ENCODE peak calls at places on chromosomes 4 and X, in five cellular contexts. R, L, S, Q and D are unnamed samples.

GRCh38 chrX:43808231-43808630 is 74.0 kb downstream of the MAOB start:
- DNase-seq in R (no peak), L (no peak), S (no peak), Q (no peak), D (no peak)

GRCh38 chr4:41541697-41542096 is 3.7 kb downstream of the LIMCH1 start:
- DNase-seq in R (peak; percentile 33), L (peak; percentile 48), S (no peak), Q (no peak), D (no peak)

GRCh38 chr4:127055349-127055748 is 577.4 kb upstream of the INTU start:
- DNase-seq in R (peak; percentile 6), L (no peak), S (no peak), Q (peak; percentile 31), D (peak; percentile 65)

GRCh38 chrX:153511784-153512500 is 5.5 kb upstream of the ATP2B3 start:
- DNase-seq in R (no peak), L (no peak), S (no peak), Q (no peak), D (no peak)

GRCh38 chrX:115268421-115268820 is 21.1 kb upstream of the LUZP4 start:
- DNase-seq in R (peak; percentile 7), L (no peak), S (peak; percentile 13), Q (peak; percentile 43), D (no peak)

GRCh38 chr4:3829954-3830773 is 64.0 kb downstream of the ADRA2C start:
- DNase-seq in R (no peak), L (no peak), S (no peak), Q (no peak), D (no peak)

GRCh38 chrX:20067709-20068315 is 48.9 kb downstream of the MAP7D2 start:
- DNase-seq in R (peak; percentile 90), L (peak; percentile 79), S (peak; percentile 23), Q (peak; percentile 74), D (peak; percentile 83)

GRCh38 chr4:37008199-37008598 is 236.3 kb upstream of the NWD2 start:
- DNase-seq in R (no peak), L (no peak), S (no peak), Q (peak; percentile 91), D (no peak)

GRCh38 chr4:10611673-10612072 is 72.9 kb downstream of the CLNK start:
- DNase-seq in R (peak; percentile 88), L (peak; percentile 94), S (peak; percentile 65), Q (peak; percentile 88), D (peak; percentile 73)

GRCh38 chr4:2812985-2813384 is 20.1 kb downstream of the SH3BP2 start:
- DNase-seq in R (peak; percentile 36), L (no peak), S (no peak), Q (no peak), D (no peak)

GRCh38 chr4:102139132-102139573 is 206.1 kb downstream of the SLC39A8 start:
- DNase-seq in R (peak; percentile 47), L (peak; percentile 21), S (peak; percentile 23), Q (peak; percentile 92), D (peak; percentile 89)

GRCh38 chr4:21593268-21594002 is 355.1 kb downstream of the KCNIP4 start:
- DNase-seq in R (peak; percentile 45), L (no peak), S (no peak), Q (no peak), D (no peak)

GRCh38 chr4:173253561-173253960 is 80.6 kb downstream of the HMGB2 start:
- DNase-seq in R (no peak), L (no peak), S (no peak), Q (no peak), D (no peak)

GRCh38 chr4:10003666-10004065 is 17.6 kb downstream of the SLC2A9 start:
- DNase-seq in R (no peak), L (no peak), S (no peak), Q (no peak), D (peak; percentile 90)

GRCh38 chr4:1541449-1542225 is 135.4 kb upstream of the NKX1-1 start:
- DNase-seq in R (no peak), L (no peak), S (no peak), Q (peak; percentile 53), D (no peak)

GRCh38 chr4:97238956-97239698 is 904.1 kb downstream of the STPG2 start:
- DNase-seq in R (no peak), L (no peak), S (no peak), Q (no peak), D (no peak)

GRCh38 chr4:73315091-73315490 is 56.5 kb upstream of the ANKRD17 start:
- DNase-seq in R (peak; percentile 80), L (no peak), S (no peak), Q (peak; percentile 16), D (peak; percentile 8)

GRCh38 chr4:47483722-47484121 is 1.4 kb upstream of the ATP10D start:
- DNase-seq in R (peak; percentile 58), L (no peak), S (no peak), Q (no peak), D (no peak)

GRCh38 chr4:114588305-114588704 is 10.3 kb upstream of the UGT8 start:
- DNase-seq in R (no peak), L (no peak), S (no peak), Q (no peak), D (no peak)

GRCh38 chrX:2710496-2710895 is 19.4 kb downstream of the CD99 start:
- DNase-seq in R (peak; percentile 67), L (no peak), S (no peak), Q (peak; percentile 74), D (peak; percentile 97)

GRCh38 chrX:129792586-129793291 is 13.0 kb downstream of the SASH3 start:
- DNase-seq in R (no peak), L (no peak), S (no peak), Q (no peak), D (no peak)

GRCh38 chr4:26220704-26221103 is 100.1 kb upstream of the RBPJ start:
- DNase-seq in R (peak; percentile 80), L (peak; percentile 37), S (no peak), Q (peak; percentile 79), D (no peak)

GRCh38 chrX:155334486-155335316 is at the start of gene CLIC2:
- DNase-seq in R (peak; percentile 69), L (peak; percentile 67), S (no peak), Q (peak; percentile 21), D (peak; percentile 20)

GRCh38 chr4:138522366-138522765 is 280.2 kb upstream of the SLC7A11 start:
- DNase-seq in R (peak; percentile 56), L (peak; percentile 29), S (peak; percentile 6), Q (peak; percentile 61), D (peak; percentile 30)

GRCh38 chr4:186037692-186038658 is 31.0 kb upstream of the TLR3 start:
- DNase-seq in R (peak; percentile 69), L (peak; percentile 73), S (peak; percentile 79), Q (peak; percentile 80), D (peak; percentile 48)

GRCh38 chr4:25564836-25565235 is 90.8 kb upstream of the SLC34A2 start:
- DNase-seq in R (no peak), L (no peak), S (no peak), Q (no peak), D (no peak)

GRCh38 chr4:100041646-100042045 is 91.6 kb upstream of the H2AZ1 start:
- DNase-seq in R (peak; percentile 44), L (no peak), S (no peak), Q (peak; percentile 15), D (peak; percentile 12)

GRCh38 chr4:166293551-166293950 is 420.5 kb downstream of the TLL1 start:
- DNase-seq in R (no peak), L (no peak), S (no peak), Q (peak; percentile 28), D (no peak)

GRCh38 chr4:127251423-127251822 is 381.3 kb upstream of the INTU start:
- DNase-seq in R (peak; percentile 63), L (peak; percentile 66), S (no peak), Q (peak; percentile 2), D (peak; percentile 51)

GRCh38 chrX:135003876-135004623 is 13.3 kb downstream of the SMIM10 start:
- DNase-seq in R (peak; percentile 93), L (peak; percentile 87), S (peak; percentile 74), Q (peak; percentile 93), D (peak; percentile 81)

GRCh38 chr4:109589605-109590004 is 29.6 kb downstream of the MCUB start:
- DNase-seq in R (no peak), L (peak; percentile 11), S (no peak), Q (no peak), D (no peak)

GRCh38 chr4:83308672-83309071 is 24.1 kb upstream of the COQ2 start:
- DNase-seq in R (no peak), L (no peak), S (no peak), Q (no peak), D (no peak)

GRCh38 chr4:139556735-139557505 is 901 bp upstream of the SETD7 start:
- DNase-seq in R (peak; percentile 63), L (peak; percentile 58), S (no peak), Q (peak; percentile 42), D (peak; percentile 37)

GRCh38 chrX:54786972-54787371 is 11.1 kb downstream of the ITIH6 start:
- DNase-seq in R (no peak), L (no peak), S (no peak), Q (peak; percentile 53), D (peak; percentile 19)

DNA sequence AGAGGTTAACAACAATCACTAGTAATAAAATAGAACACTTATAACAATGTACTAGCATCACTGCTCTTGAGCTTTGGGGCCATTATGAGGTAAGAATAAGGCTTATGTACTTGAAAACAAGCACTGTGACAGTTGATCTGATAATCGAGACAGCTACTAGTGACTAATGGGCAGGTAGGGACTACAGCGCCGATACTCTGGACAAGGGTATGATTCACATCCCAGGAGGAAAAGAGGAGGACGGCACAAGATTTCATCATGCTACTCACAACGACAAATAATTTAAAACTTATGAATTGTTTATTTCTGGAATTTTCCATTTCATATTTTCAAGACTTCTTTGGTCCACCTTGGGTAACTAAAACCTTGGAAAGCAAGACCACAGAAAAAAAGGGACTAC is 62.3 kb downstream of the FAM184B start:
- DNase-seq in R (no peak), L (no peak), S (no peak), Q (peak; percentile 66), D (peak; percentile 87)
- H2AFZ ChIP-seq in R (no peak overlapping the region), L (no peak overlapping the region), S (no peak overlapping the region), Q (no peak overlapping the region), D (peak overlapping the region; percentile 47)

DNA sequence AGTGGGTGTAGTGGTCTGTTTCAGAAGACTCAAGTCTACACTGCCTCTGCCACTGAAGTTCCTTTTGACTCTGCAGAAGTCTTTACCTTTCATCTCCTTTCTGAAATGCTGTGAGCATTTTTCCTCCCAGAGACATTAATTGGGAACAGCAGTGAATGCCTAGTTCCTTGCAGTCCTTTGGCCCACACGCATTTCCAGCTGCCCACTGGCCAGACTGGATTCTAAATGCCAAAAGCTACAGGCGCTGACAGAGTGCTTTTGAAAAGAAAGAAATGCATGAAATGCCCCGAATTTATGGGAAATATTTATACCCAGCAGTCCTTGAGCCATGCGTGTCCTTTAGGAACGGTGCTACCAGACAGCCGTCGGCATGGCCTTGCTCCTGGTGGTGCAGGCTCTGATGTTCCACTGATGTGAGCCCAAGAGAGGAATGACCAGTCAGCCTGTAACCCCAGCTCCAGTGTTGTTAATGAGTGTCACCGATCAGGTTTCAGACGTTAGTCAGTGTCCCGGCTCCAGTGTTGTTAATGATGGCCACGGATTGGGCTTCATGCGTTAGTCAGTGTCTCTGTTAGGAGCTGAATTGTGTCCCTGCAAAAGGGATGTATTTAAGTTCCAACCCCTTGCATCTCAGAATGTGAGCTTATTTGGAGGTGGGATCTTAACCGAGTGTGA is 132.6 kb downstream of the TBL1X start:
- DNase-seq in R (peak; percentile 73), L (no peak), S (no peak), Q (no peak), D (no peak)
- H3K4me2 ChIP-seq in R (no peak overlapping the region), L (no peak overlapping the region), S (no peak overlapping the region), Q (no peak overlapping the region), D (no peak overlapping the region)

GRCh38 chrX:87728459-87728858 is 210.9 kb downstream of the KLHL4 start:
- DNase-seq in R (no peak), L (no peak), S (no peak), Q (no peak), D (no peak)
- H3K4me3 ChIP-seq in R (no peak overlapping the region), L (no peak overlapping the region), S (no peak overlapping the region), Q (no peak overlapping the region), D (no peak overlapping the region)

GRCh38 chr4:54754394-54754793 is 96.6 kb downstream of the KIT start:
- DNase-seq in R (no peak), L (no peak), S (no peak), Q (no peak), D (no peak)
- H2AFZ ChIP-seq in R (no peak overlapping the region), L (no peak overlapping the region), S (no peak overlapping the region), Q (no peak overlapping the region), D (no peak overlapping the region)